ENCODE peak calls at places on chromosome 1, in nine cellular contexts. One of them, this sample, is unnamed.

GRCh38 chr1:216346521-216346920 is 76.7 kb downstream of the USH2A start:
- DNase-seq in fibroblast of the aortic adventitia: no peak
- DNase-seq in HCT116: no peak
- DNase-seq in SK-N-SH: no peak
- DNase-seq in HL-60: no peak
- DNase-seq in kidney epithelial cell: no peak
- DNase-seq in right lobe of liver: no peak
- DNase-seq in lung: no peak
- DNase-seq in choroid plexus epithelial cell: peak
- DNase-seq in this sample: no peak

GRCh38 chr1:176206006-176206960 is 803 bp downstream of the COP1 start:
- DNase-seq in fibroblast of the aortic adventitia: peak
- DNase-seq in HCT116: no peak
- DNase-seq in SK-N-SH: peak
- DNase-seq in HL-60: peak
- DNase-seq in kidney epithelial cell: no peak
- DNase-seq in right lobe of liver: peak
- DNase-seq in lung: peak
- DNase-seq in choroid plexus epithelial cell: peak
- DNase-seq in this sample: no peak

GRCh38 chr1:115134850-115135484 is 45.7 kb upstream of the TSPAN2 start:
- DNase-seq in fibroblast of the aortic adventitia: peak
- DNase-seq in HCT116: peak
- DNase-seq in SK-N-SH: no peak
- DNase-seq in HL-60: no peak
- DNase-seq in kidney epithelial cell: peak
- DNase-seq in right lobe of liver: no peak
- DNase-seq in lung: no peak
- DNase-seq in choroid plexus epithelial cell: peak
- DNase-seq in this sample: no peak

GRCh38 chr1:223189903-223190724 is 47.1 kb upstream of the TLR5 start:
- DNase-seq in fibroblast of the aortic adventitia: peak
- DNase-seq in HCT116: peak
- DNase-seq in SK-N-SH: no peak
- DNase-seq in HL-60: no peak
- DNase-seq in kidney epithelial cell: no peak
- DNase-seq in right lobe of liver: no peak
- DNase-seq in lung: peak
- DNase-seq in choroid plexus epithelial cell: no peak
- DNase-seq in this sample: no peak

GRCh38 chr1:43005460-43006351 is 47.0 kb upstream of the SLC2A1 start:
- DNase-seq in fibroblast of the aortic adventitia: no peak
- DNase-seq in HCT116: no peak
- DNase-seq in SK-N-SH: peak
- DNase-seq in HL-60: no peak
- DNase-seq in kidney epithelial cell: no peak
- DNase-seq in right lobe of liver: no peak
- DNase-seq in lung: no peak
- DNase-seq in choroid plexus epithelial cell: no peak
- DNase-seq in this sample: no peak

GRCh38 chr1:48853006-48853405 is 76.3 kb upstream of the BEND5 start:
- DNase-seq in fibroblast of the aortic adventitia: peak
- DNase-seq in HCT116: no peak
- DNase-seq in SK-N-SH: no peak
- DNase-seq in HL-60: no peak
- DNase-seq in kidney epithelial cell: no peak
- DNase-seq in right lobe of liver: no peak
- DNase-seq in lung: no peak
- DNase-seq in choroid plexus epithelial cell: peak
- DNase-seq in this sample: no peak

GRCh38 chr1:181105134-181106021 is 16.9 kb downstream of the IER5 start:
- DNase-seq in fibroblast of the aortic adventitia: peak
- DNase-seq in HCT116: peak
- DNase-seq in SK-N-SH: peak
- DNase-seq in HL-60: peak
- DNase-seq in kidney epithelial cell: no peak
- DNase-seq in right lobe of liver: peak
- DNase-seq in lung: peak
- DNase-seq in choroid plexus epithelial cell: peak
- DNase-seq in this sample: peak

GRCh38 chr1:18111605-18112297 is 4.2 kb downstream of the IGSF21 start:
- DNase-seq in fibroblast of the aortic adventitia: no peak
- DNase-seq in HCT116: no peak
- DNase-seq in SK-N-SH: no peak
- DNase-seq in HL-60: no peak
- DNase-seq in kidney epithelial cell: no peak
- DNase-seq in right lobe of liver: peak
- DNase-seq in lung: no peak
- DNase-seq in choroid plexus epithelial cell: no peak
- DNase-seq in this sample: no peak

GRCh38 chr1:164184273-164184672 is 374.7 kb upstream of the PBX1 start:
- DNase-seq in fibroblast of the aortic adventitia: no peak
- DNase-seq in HCT116: no peak
- DNase-seq in SK-N-SH: no peak
- DNase-seq in HL-60: no peak
- DNase-seq in kidney epithelial cell: no peak
- DNase-seq in right lobe of liver: no peak
- DNase-seq in lung: no peak
- DNase-seq in choroid plexus epithelial cell: no peak
- DNase-seq in this sample: no peak

DNA sequence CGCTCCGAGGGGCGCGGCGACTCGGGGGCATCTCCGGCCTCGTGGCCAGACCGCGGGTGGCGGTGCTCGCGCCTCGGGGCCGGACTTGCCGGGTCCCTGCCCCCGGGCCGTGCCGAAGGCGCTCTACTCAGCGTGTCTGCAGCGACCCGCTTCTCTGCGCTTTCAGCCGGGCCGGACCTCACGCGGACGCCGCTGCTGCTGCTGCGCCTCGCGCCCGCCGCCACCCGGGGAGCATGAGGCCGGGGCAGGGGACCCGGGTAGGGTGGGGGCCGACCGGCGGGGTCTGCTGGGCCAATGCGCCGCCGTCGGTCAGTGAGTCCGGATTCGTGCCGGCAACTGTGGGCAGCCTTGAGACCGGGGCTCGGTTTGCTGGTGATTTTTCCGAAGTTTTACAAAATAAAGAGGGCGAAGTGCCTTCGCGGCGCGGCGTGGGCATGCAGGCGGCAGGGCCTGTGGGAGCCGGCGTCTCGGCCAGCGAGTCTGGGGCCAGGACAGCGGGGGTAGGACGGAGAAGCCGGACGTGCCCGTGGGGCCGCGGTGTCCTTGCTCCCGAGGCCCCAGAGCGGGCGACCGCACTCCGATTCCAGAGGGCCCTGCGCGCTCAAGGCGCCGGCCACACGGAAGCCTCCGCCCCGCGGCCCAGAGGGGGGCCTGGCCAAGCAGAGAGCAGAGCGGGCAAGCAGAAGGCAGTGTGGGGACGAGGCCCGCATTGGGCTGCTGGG is 749 bp downstream of the FAM163A start:
- DNase-seq in fibroblast of the aortic adventitia: no peak
- DNase-seq in HCT116: no peak
- DNase-seq in SK-N-SH: peak
- DNase-seq in HL-60: no peak
- DNase-seq in kidney epithelial cell: no peak
- DNase-seq in right lobe of liver: no peak
- DNase-seq in lung: no peak
- DNase-seq in choroid plexus epithelial cell: no peak
- DNase-seq in this sample: no peak
- H3K4me3 ChIP-seq in fibroblast of the aortic adventitia: no peak
- H3K4me3 ChIP-seq in HCT116: no peak
- H3K4me3 ChIP-seq in SK-N-SH: peak
- H3K4me3 ChIP-seq in HL-60: peak
- H3K4me3 ChIP-seq in kidney epithelial cell: no peak
- H3K4me3 ChIP-seq in right lobe of liver: no peak
- H3K4me3 ChIP-seq in lung: no peak
- H3K4me3 ChIP-seq in choroid plexus epithelial cell: no peak
- H3K4me3 ChIP-seq in this sample: peak

GRCh38 chr1:156104065-156104810 is 10.3 kb upstream of the LMNA start:
- DNase-seq in fibroblast of the aortic adventitia: peak
- DNase-seq in HCT116: no peak
- DNase-seq in SK-N-SH: peak
- DNase-seq in HL-60: peak
- DNase-seq in kidney epithelial cell: no peak
- DNase-seq in right lobe of liver: no peak
- DNase-seq in lung: peak
- DNase-seq in choroid plexus epithelial cell: peak
- DNase-seq in this sample: no peak

GRCh38 chr1:156108664-156109241 is 5.8 kb upstream of the LMNA start:
- DNase-seq in fibroblast of the aortic adventitia: peak
- DNase-seq in HCT116: no peak
- DNase-seq in SK-N-SH: no peak
- DNase-seq in HL-60: no peak
- DNase-seq in kidney epithelial cell: no peak
- DNase-seq in right lobe of liver: no peak
- DNase-seq in lung: no peak
- DNase-seq in choroid plexus epithelial cell: no peak
- DNase-seq in this sample: no peak

GRCh38 chr1:156104861-156105546 is 9.5 kb upstream of the LMNA start:
- DNase-seq in fibroblast of the aortic adventitia: peak
- DNase-seq in HCT116: no peak
- DNase-seq in SK-N-SH: no peak
- DNase-seq in HL-60: no peak
- DNase-seq in kidney epithelial cell: no peak
- DNase-seq in right lobe of liver: no peak
- DNase-seq in lung: no peak
- DNase-seq in choroid plexus epithelial cell: peak
- DNase-seq in this sample: no peak

GRCh38 chr1:156108057-156108456 is 6.5 kb upstream of the LMNA start:
- DNase-seq in fibroblast of the aortic adventitia: no peak
- DNase-seq in HCT116: no peak
- DNase-seq in SK-N-SH: no peak
- DNase-seq in HL-60: no peak
- DNase-seq in kidney epithelial cell: no peak
- DNase-seq in right lobe of liver: no peak
- DNase-seq in lung: no peak
- DNase-seq in choroid plexus epithelial cell: no peak
- DNase-seq in this sample: no peak

GRCh38 chr1:156106624-156107488 is 7.7 kb upstream of the LMNA start:
- DNase-seq in fibroblast of the aortic adventitia: peak
- DNase-seq in HCT116: no peak
- DNase-seq in SK-N-SH: peak
- DNase-seq in HL-60: no peak
- DNase-seq in kidney epithelial cell: no peak
- DNase-seq in right lobe of liver: no peak
- DNase-seq in lung: no peak
- DNase-seq in choroid plexus epithelial cell: peak
- DNase-seq in this sample: no peak
- H3K4me3 ChIP-seq in fibroblast of the aortic adventitia: no peak
- H3K4me3 ChIP-seq in HCT116: peak
- H3K4me3 ChIP-seq in SK-N-SH: no peak
- H3K4me3 ChIP-seq in HL-60: no peak
- H3K4me3 ChIP-seq in kidney epithelial cell: no peak
- H3K4me3 ChIP-seq in right lobe of liver: no peak
- H3K4me3 ChIP-seq in lung: no peak
- H3K4me3 ChIP-seq in choroid plexus epithelial cell: peak
- H3K4me3 ChIP-seq in this sample: peak

GRCh38 chr1:208269338-208269666 is 25.1 kb upstream of the PLXNA2 start:
- DNase-seq in fibroblast of the aortic adventitia: peak
- DNase-seq in HCT116: no peak
- DNase-seq in SK-N-SH: no peak
- DNase-seq in HL-60: no peak
- DNase-seq in kidney epithelial cell: no peak
- DNase-seq in right lobe of liver: no peak
- DNase-seq in lung: no peak
- DNase-seq in choroid plexus epithelial cell: no peak
- DNase-seq in this sample: no peak

GRCh38 chr1:208272713-208273112 is 28.5 kb upstream of the PLXNA2 start:
- DNase-seq in fibroblast of the aortic adventitia: no peak
- DNase-seq in HCT116: no peak
- DNase-seq in SK-N-SH: peak
- DNase-seq in HL-60: no peak
- DNase-seq in kidney epithelial cell: no peak
- DNase-seq in right lobe of liver: no peak
- DNase-seq in lung: no peak
- DNase-seq in choroid plexus epithelial cell: no peak
- DNase-seq in this sample: no peak

GRCh38 chr1:208268541-208269337 is 24.6 kb upstream of the PLXNA2 start:
- DNase-seq in fibroblast of the aortic adventitia: no peak
- DNase-seq in HCT116: no peak
- DNase-seq in SK-N-SH: no peak
- DNase-seq in HL-60: no peak
- DNase-seq in kidney epithelial cell: no peak
- DNase-seq in right lobe of liver: no peak
- DNase-seq in lung: no peak
- DNase-seq in choroid plexus epithelial cell: no peak
- DNase-seq in this sample: no peak

GRCh38 chr1:208272311-208272710 is 28.1 kb upstream of the PLXNA2 start:
- DNase-seq in fibroblast of the aortic adventitia: no peak
- DNase-seq in HCT116: no peak
- DNase-seq in SK-N-SH: no peak
- DNase-seq in HL-60: no peak
- DNase-seq in kidney epithelial cell: no peak
- DNase-seq in right lobe of liver: no peak
- DNase-seq in lung: no peak
- DNase-seq in choroid plexus epithelial cell: no peak
- DNase-seq in this sample: no peak

DNA sequence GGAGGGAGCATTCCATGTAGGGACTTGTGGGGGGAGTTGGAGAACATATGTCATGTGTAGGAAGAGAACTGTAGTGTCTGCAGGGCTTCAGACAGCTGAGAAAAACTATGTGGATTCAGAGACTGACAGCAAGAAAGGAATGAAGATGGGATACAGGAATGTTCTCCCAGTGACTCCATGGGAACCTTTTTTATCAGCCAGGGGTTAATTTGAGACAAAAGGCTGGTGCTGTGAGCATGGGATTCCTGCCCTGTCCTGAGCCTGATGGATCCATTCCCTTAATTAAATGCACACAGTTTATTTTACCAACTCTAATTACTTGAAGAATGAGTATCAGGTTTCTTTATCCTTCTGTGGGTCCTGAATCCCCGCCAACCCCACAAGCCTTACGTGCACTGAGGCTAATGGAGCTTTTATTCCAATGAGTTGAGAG is 26.5 kb upstream of the PLXNA2 start:
- DNase-seq in fibroblast of the aortic adventitia: no peak
- DNase-seq in HCT116: no peak
- DNase-seq in SK-N-SH: no peak
- DNase-seq in HL-60: no peak
- DNase-seq in kidney epithelial cell: no peak
- DNase-seq in right lobe of liver: no peak
- DNase-seq in lung: no peak
- DNase-seq in choroid plexus epithelial cell: no peak
- DNase-seq in this sample: no peak
- H3K4me3 ChIP-seq in fibroblast of the aortic adventitia: no peak
- H3K4me3 ChIP-seq in HCT116: no peak
- H3K4me3 ChIP-seq in SK-N-SH: no peak
- H3K4me3 ChIP-seq in HL-60: no peak
- H3K4me3 ChIP-seq in kidney epithelial cell: no peak
- H3K4me3 ChIP-seq in right lobe of liver: no peak
- H3K4me3 ChIP-seq in lung: no peak
- H3K4me3 ChIP-seq in choroid plexus epithelial cell: no peak
- H3K4me3 ChIP-seq in this sample: no peak

GRCh38 chr1:57019240-57019805 is 53.5 kb upstream of the C8B start:
- DNase-seq in fibroblast of the aortic adventitia: no peak
- DNase-seq in HCT116: no peak
- DNase-seq in SK-N-SH: no peak
- DNase-seq in HL-60: no peak
- DNase-seq in kidney epithelial cell: no peak
- DNase-seq in right lobe of liver: no peak
- DNase-seq in lung: no peak
- DNase-seq in choroid plexus epithelial cell: no peak
- DNase-seq in this sample: no peak

GRCh38 chr1:57026942-57027341 is 61.1 kb upstream of the C8B start:
- DNase-seq in fibroblast of the aortic adventitia: no peak
- DNase-seq in HCT116: no peak
- DNase-seq in SK-N-SH: no peak
- DNase-seq in HL-60: no peak
- DNase-seq in kidney epithelial cell: no peak
- DNase-seq in right lobe of liver: no peak
- DNase-seq in lung: no peak
- DNase-seq in choroid plexus epithelial cell: no peak
- DNase-seq in this sample: no peak

GRCh38 chr1:57024855-57025254 is 59.0 kb upstream of the C8B start:
- DNase-seq in fibroblast of the aortic adventitia: no peak
- DNase-seq in HCT116: no peak
- DNase-seq in SK-N-SH: no peak
- DNase-seq in HL-60: no peak
- DNase-seq in kidney epithelial cell: peak
- DNase-seq in right lobe of liver: no peak
- DNase-seq in lung: no peak
- DNase-seq in choroid plexus epithelial cell: no peak
- DNase-seq in this sample: peak
- H3K4me3 ChIP-seq in fibroblast of the aortic adventitia: no peak
- H3K4me3 ChIP-seq in HCT116: no peak
- H3K4me3 ChIP-seq in SK-N-SH: no peak
- H3K4me3 ChIP-seq in HL-60: no peak
- H3K4me3 ChIP-seq in kidney epithelial cell: no peak
- H3K4me3 ChIP-seq in right lobe of liver: no peak
- H3K4me3 ChIP-seq in lung: no peak
- H3K4me3 ChIP-seq in choroid plexus epithelial cell: no peak
- H3K4me3 ChIP-seq in this sample: no peak

This sample was measured in dorsolateral prefrontal cortex.